ENCODE peak calls at places on chromosomes 6 and 20, in five cellular contexts. A, E, V, F and C are unnamed samples.

GRCh38 chr6:168096271-168096764 is 17.3 kb upstream of the FRMD1 start:
- DNase-seq in V (no peak), A (no peak), F (no peak), E (no peak), C (no peak)

GRCh38 chr6:37324131-37325033 is 29.4 kb upstream of the RNF8 start:
- DNase-seq in V (peak), E (no peak), F (no peak), A (no peak), C (no peak)

GRCh38 chr6:31490115-31490873 is 7.7 kb upstream of the MICB start:
- DNase-seq in E (no peak), V (no peak), F (no peak), A (no peak), C (no peak)

GRCh38 chr20:47875302-47876025 is 90.2 kb upstream of the SULF2 start:
- DNase-seq in F (no peak), V (no peak), E (no peak), A (no peak), C (no peak)

GRCh38 chr6:52984247-52984646 is 10.8 kb downstream of the GSTA4 start:
- DNase-seq in A (no peak), E (no peak), V (peak), F (no peak), C (no peak)

GRCh38 chr6:72535124-72535523 is 86.7 kb upstream of the KCNQ5 start:
- DNase-seq in A (no peak), V (no peak), F (no peak), E (no peak), C (no peak)

GRCh38 chr6:117976030-117976651 is 69.1 kb downstream of the SLC35F1 start:
- DNase-seq in V (peak), F (peak), E (peak), A (no peak), C (peak)

GRCh38 chr6:51292659-51293058 is 474.0 kb downstream of the TFAP2B start:
- DNase-seq in E (no peak), A (no peak), F (no peak), V (peak), C (no peak)

GRCh38 chr6:33279257-33279695 is 2.4 kb downstream of the B3GALT4 start:
- DNase-seq in F (no peak), A (no peak), E (no peak), V (no peak), C (no peak)

GRCh38 chr6:31332637-31333602 is 24.1 kb downstream of the HLA-B start:
- DNase-seq in F (no peak), E (no peak), A (no peak), V (no peak), C (no peak)

GRCh38 chr20:64056889-64057627 is 5.9 kb upstream of the TCEA2 start:
- DNase-seq in V (no peak), F (no peak), A (no peak), E (no peak), C (no peak)

GRCh38 chr6:26173836-26174144 is 86.6 kb downstream of the HFE start:
- DNase-seq in F (no peak), E (no peak), V (no peak), A (no peak), C (no peak)